ENCODE peak calls at places on chromosomes 12 and 14, in seven cellular contexts. One of them, this sample, is unnamed.

GRCh38 chr14:102086346-102086971 is 385 bp downstream of the HSP90AA1 start:
- DNase-seq in NCI-H1105: no peak
- DNase-seq in neuronal stem cell: no peak
- DNase-seq in foreskin fibroblast: peak
- DNase-seq in CD4-positive, alpha-beta memory T cell: peak
- DNase-seq in head of caudate nucleus: peak
- DNase-seq in breast epithelium: no peak
- DNase-seq in this sample: peak

GRCh38 chr12:128810182-128811127 is 13.3 kb downstream of the SLC15A4 start:
- DNase-seq in NCI-H1105: no peak
- DNase-seq in neuronal stem cell: no peak
- DNase-seq in foreskin fibroblast: peak
- DNase-seq in CD4-positive, alpha-beta memory T cell: no peak
- DNase-seq in head of caudate nucleus: peak
- DNase-seq in breast epithelium: no peak
- DNase-seq in this sample: peak

GRCh38 chr14:86013663-86014062 is 483.7 kb downstream of the FLRT2 start:
- DNase-seq in NCI-H1105: no peak
- DNase-seq in neuronal stem cell: no peak
- DNase-seq in foreskin fibroblast: peak
- DNase-seq in CD4-positive, alpha-beta memory T cell: no peak
- DNase-seq in head of caudate nucleus: no peak
- DNase-seq in breast epithelium: no peak
- DNase-seq in this sample: peak

GRCh38 chr12:8027856-8028255 is 4.7 kb upstream of the FOXJ2 start:
- DNase-seq in NCI-H1105: no peak
- DNase-seq in neuronal stem cell: no peak
- DNase-seq in foreskin fibroblast: no peak
- DNase-seq in CD4-positive, alpha-beta memory T cell: no peak
- DNase-seq in head of caudate nucleus: no peak
- DNase-seq in breast epithelium: no peak
- DNase-seq in this sample: no peak

GRCh38 chr12:88627501-88627900 is 47.2 kb upstream of the KITLG start:
- DNase-seq in NCI-H1105: no peak
- DNase-seq in neuronal stem cell: no peak
- DNase-seq in foreskin fibroblast: no peak
- DNase-seq in CD4-positive, alpha-beta memory T cell: no peak
- DNase-seq in head of caudate nucleus: no peak
- DNase-seq in breast epithelium: no peak
- DNase-seq in this sample: no peak

GRCh38 chr12:109880049-109880931 is at the start of gene GLTP:
- DNase-seq in NCI-H1105: peak
- DNase-seq in neuronal stem cell: peak
- DNase-seq in foreskin fibroblast: peak
- DNase-seq in CD4-positive, alpha-beta memory T cell: peak
- DNase-seq in head of caudate nucleus: peak
- DNase-seq in breast epithelium: peak
- DNase-seq in this sample: peak

GRCh38 chr14:89540009-89540829 is 123.2 kb upstream of the FOXN3 start:
- DNase-seq in NCI-H1105: no peak
- DNase-seq in neuronal stem cell: no peak
- DNase-seq in foreskin fibroblast: no peak
- DNase-seq in CD4-positive, alpha-beta memory T cell: no peak
- DNase-seq in head of caudate nucleus: no peak
- DNase-seq in breast epithelium: no peak
- DNase-seq in this sample: no peak

GRCh38 chr14:63465347-63465746 is 77.8 kb downstream of the PPP2R5E start:
- DNase-seq in NCI-H1105: no peak
- DNase-seq in neuronal stem cell: no peak
- DNase-seq in foreskin fibroblast: no peak
- DNase-seq in CD4-positive, alpha-beta memory T cell: no peak
- DNase-seq in head of caudate nucleus: no peak
- DNase-seq in breast epithelium: no peak
- DNase-seq in this sample: no peak

GRCh38 chr12:31868980-31869379 is 90.2 kb upstream of the RESF1 start:
- DNase-seq in NCI-H1105: peak
- DNase-seq in neuronal stem cell: no peak
- DNase-seq in foreskin fibroblast: peak
- DNase-seq in CD4-positive, alpha-beta memory T cell: no peak
- DNase-seq in head of caudate nucleus: no peak
- DNase-seq in breast epithelium: no peak
- DNase-seq in this sample: peak

GRCh38 chr12:117037296-117038022 is 61.8 kb downstream of the TESC start:
- DNase-seq in NCI-H1105: no peak
- DNase-seq in neuronal stem cell: no peak
- DNase-seq in foreskin fibroblast: no peak
- DNase-seq in CD4-positive, alpha-beta memory T cell: no peak
- DNase-seq in head of caudate nucleus: peak
- DNase-seq in breast epithelium: no peak
- DNase-seq in this sample: no peak

GRCh38 chr12:120536064-120536791 is 2.1 kb downstream of the RNF10 start:
- DNase-seq in NCI-H1105: no peak
- DNase-seq in neuronal stem cell: no peak
- DNase-seq in foreskin fibroblast: no peak
- DNase-seq in CD4-positive, alpha-beta memory T cell: peak
- DNase-seq in head of caudate nucleus: no peak
- DNase-seq in breast epithelium: no peak
- DNase-seq in this sample: no peak

GRCh38 chr12:47752552-47752951 is 6.1 kb downstream of the RAPGEF3 start:
- DNase-seq in NCI-H1105: no peak
- DNase-seq in neuronal stem cell: no peak
- DNase-seq in foreskin fibroblast: peak
- DNase-seq in CD4-positive, alpha-beta memory T cell: no peak
- DNase-seq in head of caudate nucleus: no peak
- DNase-seq in breast epithelium: no peak
- DNase-seq in this sample: peak

GRCh38 chr12:120669055-120669828 is 17.7 kb upstream of the MLEC start:
- DNase-seq in NCI-H1105: no peak
- DNase-seq in neuronal stem cell: no peak
- DNase-seq in foreskin fibroblast: peak
- DNase-seq in CD4-positive, alpha-beta memory T cell: no peak
- DNase-seq in head of caudate nucleus: no peak
- DNase-seq in breast epithelium: no peak
- DNase-seq in this sample: peak

GRCh38 chr14:71408362-71409035 is 501.2 kb downstream of the PCNX1 start:
- DNase-seq in NCI-H1105: no peak
- DNase-seq in neuronal stem cell: no peak
- DNase-seq in foreskin fibroblast: no peak
- DNase-seq in CD4-positive, alpha-beta memory T cell: no peak
- DNase-seq in head of caudate nucleus: no peak
- DNase-seq in breast epithelium: no peak
- DNase-seq in this sample: no peak

GRCh38 chr12:101051901-101052550 is 158.0 kb downstream of the SLC5A8 start:
- DNase-seq in NCI-H1105: no peak
- DNase-seq in neuronal stem cell: no peak
- DNase-seq in foreskin fibroblast: peak
- DNase-seq in CD4-positive, alpha-beta memory T cell: no peak
- DNase-seq in head of caudate nucleus: no peak
- DNase-seq in breast epithelium: no peak
- DNase-seq in this sample: peak

GRCh38 chr12:107635139-107635538 is 50.5 kb upstream of the PWP1 start:
- DNase-seq in NCI-H1105: no peak
- DNase-seq in neuronal stem cell: no peak
- DNase-seq in foreskin fibroblast: no peak
- DNase-seq in CD4-positive, alpha-beta memory T cell: no peak
- DNase-seq in head of caudate nucleus: no peak
- DNase-seq in breast epithelium: no peak
- DNase-seq in this sample: no peak

GRCh38 chr12:55957106-55957859 is 8.6 kb downstream of the PMEL start:
- DNase-seq in NCI-H1105: no peak
- DNase-seq in neuronal stem cell: no peak
- DNase-seq in foreskin fibroblast: no peak
- DNase-seq in CD4-positive, alpha-beta memory T cell: no peak
- DNase-seq in head of caudate nucleus: no peak
- DNase-seq in breast epithelium: peak
- DNase-seq in this sample: no peak

GRCh38 chr14:63745858-63746425 is 18.1 kb upstream of the SGPP1 start:
- DNase-seq in NCI-H1105: no peak
- DNase-seq in neuronal stem cell: no peak
- DNase-seq in foreskin fibroblast: no peak
- DNase-seq in CD4-positive, alpha-beta memory T cell: peak
- DNase-seq in head of caudate nucleus: no peak
- DNase-seq in breast epithelium: no peak
- DNase-seq in this sample: no peak

GRCh38 chr14:100532154-100532915 is 54.9 kb downstream of the BEGAIN start:
- DNase-seq in NCI-H1105: no peak
- DNase-seq in neuronal stem cell: no peak
- DNase-seq in foreskin fibroblast: no peak
- DNase-seq in CD4-positive, alpha-beta memory T cell: peak
- DNase-seq in head of caudate nucleus: peak
- DNase-seq in breast epithelium: peak
- DNase-seq in this sample: no peak

GRCh38 chr12:26271889-26272492 is 76.6 kb downstream of the SSPN start:
- DNase-seq in NCI-H1105: no peak
- DNase-seq in neuronal stem cell: no peak
- DNase-seq in foreskin fibroblast: peak
- DNase-seq in CD4-positive, alpha-beta memory T cell: no peak
- DNase-seq in head of caudate nucleus: peak
- DNase-seq in breast epithelium: peak
- DNase-seq in this sample: no peak